ENCODE peak calls at places on chromosomes 5 and 9, in seven cellular contexts. A, I, U, Z, E, C and H are unnamed samples.

GRCh38 chr9:747567-747966 is 93.9 kb upstream of the DMRT1 start:
- DNase-seq in A (no peak), I (no peak), U (no peak), Z (no peak), E (no peak), C (no peak), H (no peak)

GRCh38 chr5:167244583-167244982 is 1046.9 kb upstream of the WWC1 start:
- DNase-seq in A (no peak), I (no peak), U (no peak), Z (peak; percentile 65), E (no peak), C (no peak), H (no peak)

GRCh38 chr5:158876263-158876942 is 223.3 kb downstream of the EBF1 start:
- DNase-seq in A (no peak), I (no peak), U (no peak), Z (no peak), E (no peak), C (no peak), H (no peak)

GRCh38 chr9:113511047-113511521 is 47.6 kb downstream of the RGS3 start:
- DNase-seq in A (peak; percentile 22), I (no peak), U (no peak), Z (no peak), E (no peak), C (no peak), H (peak; percentile 73)

GRCh38 chr5:27267209-27267824 is 228.9 kb upstream of the CDH9 start:
- DNase-seq in A (no peak), I (no peak), U (no peak), Z (no peak), E (no peak), C (no peak), H (no peak)

GRCh38 chr5:52920929-52921328 is 68.2 kb upstream of the ITGA2 start:
- DNase-seq in A (no peak), I (no peak), U (no peak), Z (no peak), E (no peak), C (no peak), H (peak; percentile 42)

GRCh38 chr5:75886706-75887105 is 169.5 kb upstream of the POC5 start:
- DNase-seq in A (peak; percentile 48), I (no peak), U (no peak), Z (no peak), E (no peak), C (no peak), H (peak; percentile 68)

GRCh38 chr5:6875376-6875775 is 162.1 kb downstream of the TENT4A start:
- DNase-seq in A (no peak), I (no peak), U (no peak), Z (no peak), E (no peak), C (peak; percentile 29), H (peak; percentile 39)

GRCh38 chr5:36688722-36689121 is 82.3 kb downstream of the SLC1A3 start:
- DNase-seq in A (no peak), I (no peak), U (no peak), Z (peak; percentile 34), E (no peak), C (peak; percentile 18), H (peak; percentile 28)

GRCh38 chr9:128987800-128988199 is 40.3 kb downstream of the NUP188 start:
- DNase-seq in A (peak; percentile 7), I (no peak), U (no peak), Z (no peak), E (no peak), C (no peak), H (peak; percentile 69)

GRCh38 chr5:39570418-39571027 is 145.7 kb upstream of the DAB2 start:
- DNase-seq in A (peak; percentile 23), I (no peak), U (no peak), Z (no peak), E (no peak), C (peak; percentile 25), H (peak; percentile 63)

GRCh38 chr5:108788142-108788541 is 40.4 kb downstream of the FER start:
- DNase-seq in A (no peak), I (peak; percentile 63), U (no peak), Z (no peak), E (no peak), C (no peak), H (no peak)

GRCh38 chr5:134902071-134902801 is 2.7 kb upstream of the PCBD2 start:
- DNase-seq in A (no peak), I (no peak), U (no peak), Z (no peak), E (peak; percentile 74), C (no peak), H (peak; percentile 13)

GRCh38 chr5:102090770-102091169 is 205.3 kb downstream of the SLCO4C1 start:
- DNase-seq in A (no peak), I (no peak), U (no peak), Z (peak; percentile 30), E (peak; percentile 21), C (no peak), H (peak; percentile 18)

GRCh38 chr5:168086104-168086610 is 205.3 kb upstream of the WWC1 start:
- DNase-seq in A (peak; percentile 92), I (no peak), U (no peak), Z (no peak), E (no peak), C (peak; percentile 85), H (peak; percentile 74)

GRCh38 chr9:9729082-9729481 is 883.7 kb downstream of the PTPRD start:
- DNase-seq in A (no peak), I (no peak), U (no peak), Z (no peak), E (no peak), C (no peak), H (no peak)

GRCh38 chr5:116075117-116075910 is 9.5 kb upstream of the COMMD10 start:
- DNase-seq in A (no peak), I (no peak), U (no peak), Z (no peak), E (no peak), C (no peak), H (peak; percentile 40)

GRCh38 chr9:27560457-27560856 is 12.8 kb downstream of the C9orf72 start:
- DNase-seq in A (no peak), I (no peak), U (no peak), Z (no peak), E (no peak), C (no peak), H (no peak)

GRCh38 chr5:157535042-157535865 is 40.3 kb downstream of the ADAM19 start:
- DNase-seq in A (no peak), I (no peak), U (no peak), Z (no peak), E (no peak), C (no peak), H (peak; percentile 16)

GRCh38 chr5:66666778-66667177 is 70.6 kb downstream of the MAST4 start:
- DNase-seq in A (no peak), I (no peak), U (no peak), Z (no peak), E (no peak), C (peak; percentile 14), H (peak; percentile 72)

GRCh38 chr9:115640887-115641286 is 512.7 kb upstream of the PAPPA start:
- DNase-seq in A (peak; percentile 92), I (no peak), U (no peak), Z (no peak), E (no peak), C (peak; percentile 52), H (peak; percentile 78)

GRCh38 chr5:79518718-79519117 is 4.8 kb upstream of the HOMER1 start:
- DNase-seq in A (peak; percentile 13), I (no peak), U (no peak), Z (no peak), E (no peak), C (no peak), H (peak; percentile 44)

GRCh38 chr5:33369470-33370134 is 71.2 kb upstream of the TARS1 start:
- DNase-seq in A (no peak), I (no peak), U (no peak), Z (no peak), E (no peak), C (no peak), H (no peak)

GRCh38 chr5:18483386-18483785 is 849.1 kb downstream of the TAF11L14 start:
- DNase-seq in A (peak; percentile 28), I (no peak), U (no peak), Z (no peak), E (no peak), C (peak; percentile 53), H (peak; percentile 28)

GRCh38 chr5:181053760-181054122 is 13.7 kb downstream of the BTNL9 start:
- DNase-seq in A (no peak), I (no peak), U (no peak), Z (peak; percentile 49), E (no peak), C (no peak), H (no peak)

GRCh38 chr9:6973762-6974161 is 216.0 kb downstream of the KDM4C start:
- DNase-seq in A (no peak), I (no peak), U (no peak), Z (no peak), E (peak; percentile 68), C (no peak), H (peak; percentile 27)

GRCh38 chr5:52822437-52822836 is 34.7 kb downstream of the ITGA1 start:
- DNase-seq in A (no peak), I (no peak), U (no peak), Z (no peak), E (no peak), C (no peak), H (no peak)

GRCh38 chr5:14414615-14415515 is 166.7 kb upstream of the OTULINL start:
- DNase-seq in A (no peak), I (no peak), U (no peak), Z (no peak), E (peak; percentile 71), C (no peak), H (no peak)

GRCh38 chr9:113993838-113994540 is 84.1 kb downstream of the AMBP start:
- DNase-seq in A (no peak), I (peak; percentile 63), U (no peak), Z (no peak), E (no peak), C (peak; percentile 66), H (peak; percentile 58)

GRCh38 chr9:95129651-95130291 is 187.7 kb downstream of the FANCC start:
- DNase-seq in A (no peak), I (no peak), U (no peak), Z (no peak), E (no peak), C (no peak), H (no peak)

GRCh38 chr5:173327084-173327947 is 898 bp downstream of the STC2 start:
- DNase-seq in A (no peak), I (no peak), U (no peak), Z (no peak), E (peak; percentile 60), C (peak; percentile 59), H (peak; percentile 47)

GRCh38 chr5:140344683-140345423 is 1.6 kb downstream of the HBEGF start:
- DNase-seq in A (peak; percentile 49), I (no peak), U (no peak), Z (no peak), E (no peak), C (peak; percentile 98), H (peak; percentile 91)

GRCh38 chr9:84278131-84278530 is 62.4 kb downstream of the SLC28A3 start:
- DNase-seq in A (peak; percentile 39), I (no peak), U (no peak), Z (no peak), E (no peak), C (no peak), H (peak; percentile 85)

GRCh38 chr5:83509535-83509934 is 38.0 kb downstream of the VCAN start:
- DNase-seq in A (peak; percentile 57), I (no peak), U (no peak), Z (no peak), E (no peak), C (peak; percentile 35), H (peak; percentile 66)